ENCODE peak calls at places on chromosomes 12 and 14, in five cellular contexts. J, Y, L, O and E are unnamed samples.

GRCh38 chr14:60349663-60350365 is 100.8 kb downstream of the PPM1A start:
- DNase-seq in O (peak), J (peak), Y (peak), L (no peak), E (peak)

GRCh38 chr14:99602054-99602787 is 1.8 kb downstream of the CCDC85C start:
- DNase-seq in O (no peak), L (no peak), Y (no peak), J (no peak), E (no peak)

GRCh38 chr14:23441076-23441475 is 5.6 kb upstream of the MYH7 start:
- DNase-seq in O (no peak), L (no peak), J (no peak), Y (no peak), E (no peak)

GRCh38 chr14:74085047-74085637 is 386 bp downstream of the LIN52 start:
- DNase-seq in O (peak), L (peak), Y (no peak), J (peak), E (peak)

GRCh38 chr14:23175823-23176222 is 7.6 kb downstream of the SLC7A8 start:
- DNase-seq in O (no peak), Y (no peak), L (no peak), J (no peak), E (no peak)

GRCh38 chr14:101774006-101774755 is 12.7 kb downstream of the PPP2R5C start:
- DNase-seq in Y (no peak), L (no peak), O (no peak), J (no peak), E (no peak)

GRCh38 chr12:109455706-109456105 is 21.4 kb downstream of the KCTD10 start:
- DNase-seq in O (no peak), L (no peak), Y (no peak), J (no peak), E (no peak)

GRCh38 chr14:90883782-90884181 is 67.6 kb upstream of the TTC7B start:
- DNase-seq in O (no peak), L (no peak), Y (no peak), J (no peak), E (no peak)

GRCh38 chr14:99564256-99564902 is 39.6 kb downstream of the CCDC85C start:
- DNase-seq in Y (no peak), O (no peak), L (no peak), J (no peak), E (no peak)

DNA sequence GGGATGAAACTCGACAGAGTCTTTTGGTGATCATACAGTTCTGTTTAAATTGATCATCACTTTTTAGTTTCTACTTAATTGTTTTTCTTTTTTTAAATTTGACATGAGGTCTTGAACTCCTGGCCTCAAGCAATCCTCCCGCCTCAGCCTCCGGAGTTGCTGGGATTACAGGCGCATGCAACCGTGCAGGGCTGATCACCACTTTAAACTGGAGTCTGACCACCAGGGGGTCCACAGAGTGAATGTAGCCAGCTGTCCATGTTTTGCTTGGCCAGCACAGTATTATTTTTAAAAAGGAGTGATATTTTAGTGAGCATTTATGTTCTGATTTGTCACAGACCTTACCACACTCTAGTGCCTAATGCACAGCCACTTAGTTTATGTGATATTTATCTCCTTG is 10.7 kb downstream of the DAAM1 start:
- DNase-seq in O (no peak), Y (no peak), J (no peak), L (no peak), E (no peak)
- TF ChIP-seq CTCF in O (peak), Y (no peak), J (no peak), L (no peak), E (no peak)

GRCh38 chr14:85867450-85867849 is 337.5 kb downstream of the FLRT2 start:
- DNase-seq in O (no peak), L (no peak), Y (no peak), J (peak), E (no peak)
- TF ChIP-seq CTCF in O (no peak), L (no peak), Y (no peak), J (no peak), E (peak)

GRCh38 chr12:8562310-8562709 is 21.6 kb upstream of the CLEC4E start:
- DNase-seq in J (peak), Y (no peak), L (no peak), O (peak), E (no peak)
- TF ChIP-seq CTCF in J (peak), Y (no peak), L (no peak), O (peak), E (peak)

GRCh38 chr14:102878174-102878969 is 44.1 kb upstream of the AMN start:
- DNase-seq in O (no peak), J (peak), L (no peak), Y (no peak), E (no peak)
- TF ChIP-seq CTCF in O (no peak), J (no peak), L (no peak), Y (no peak), E (no peak)

DNA sequence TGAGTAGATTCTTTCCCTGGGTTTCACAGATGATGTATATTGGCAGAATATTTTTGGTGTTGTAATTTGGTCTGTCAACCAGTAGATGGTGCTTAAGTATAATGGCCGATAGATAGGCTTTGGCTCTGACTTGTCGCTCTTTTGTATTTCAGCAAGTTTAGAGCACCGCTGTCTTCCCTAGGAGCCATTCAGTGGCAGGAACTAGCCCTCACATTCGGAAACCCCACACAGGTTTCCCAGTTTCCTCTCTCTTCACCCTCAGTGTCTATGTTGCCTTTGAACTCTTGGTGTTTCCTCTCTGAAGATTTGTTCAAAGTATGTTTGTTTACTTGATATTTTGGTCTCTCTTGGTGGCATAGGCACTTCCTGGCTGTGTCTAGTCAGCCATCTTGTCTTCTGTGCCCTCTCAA is 102.2 kb downstream of the GPHN start:
- DNase-seq in L (no peak), O (peak), Y (no peak), J (no peak), E (no peak)
- TF ChIP-seq CTCF in L (peak), O (peak), Y (no peak), J (peak), E (peak)